ENCODE peak calls at places on chromosome 17, in eight cellular contexts. L is endothelial cell; R is SK-N-DZ; V is Caki2; I is NCI-H1436; P is EL; F is activated T-helper 1 cell treated with anti-CD3 and anti-CD28 coated beads, Interleukin-2, amount 50 U/mL, for 16 hours; G is DMS 273 treated with DMSO at 0.1 percent for 48 hours. D is an unnamed sample.

GRCh38 chr17:41492351-41492750 is 2.6 kb upstream of the KRT36 start:
- DNase-seq in V (no peak), L (no peak), P (no peak), I (no peak), F (no peak), R (no peak), G (no peak), D (no peak)

GRCh38 chr17:40551091-40551873 is 14.0 kb downstream of the CCR7 start:
- DNase-seq in V (no peak), F (no peak), I (no peak), R (no peak), P (peak; percentile 98), G (no peak), L (no peak), D (no peak)

GRCh38 chr17:75764711-75765421 is at the start of gene GALK1:
- DNase-seq in I (peak; percentile 72), G (no peak), L (peak; percentile 62), F (peak; percentile 60), R (peak; percentile 72), P (peak; percentile 69), V (peak; percentile 49), D (peak; percentile 79)

GRCh38 chr17:3035968-3036280 is 27.5 kb downstream of the OR1D5 start:
- DNase-seq in G (no peak), F (no peak), V (no peak), I (no peak), L (no peak), P (no peak), R (no peak), D (no peak)

GRCh38 chr17:78759203-78759968 is 22.7 kb downstream of the CYTH1 start:
- DNase-seq in G (no peak), V (no peak), I (peak; percentile 74), P (no peak), L (no peak), R (no peak), F (no peak), D (no peak)

GRCh38 chr17:1043601-1044251 is 46.8 kb downstream of the TIMM22 start:
- DNase-seq in L (peak; percentile 33), G (no peak), P (no peak), I (peak; percentile 35), R (peak; percentile 79), V (no peak), F (no peak), D (peak; percentile 70)

GRCh38 chr17:66644311-66644710 is 190.6 kb upstream of the CACNG5 start:
- DNase-seq in R (no peak), P (no peak), I (no peak), L (no peak), F (no peak), V (no peak), G (no peak), D (no peak)

GRCh38 chr17:69506489-69506888 is 92.0 kb downstream of the MAP2K6 start:
- DNase-seq in P (peak; percentile 19), V (no peak), L (no peak), I (no peak), R (no peak), F (no peak), G (no peak), D (no peak)

GRCh38 chr17:59643159-59643857 is 23.6 kb downstream of the CLTC start:
- DNase-seq in V (peak; percentile 16), I (no peak), P (no peak), F (no peak), R (no peak), G (no peak), L (no peak), D (no peak)

GRCh38 chr17:50063516-50064252 is 7.8 kb downstream of the ITGA3 start:
- DNase-seq in F (no peak), I (no peak), P (peak; percentile 72), V (no peak), R (no peak), L (no peak), G (no peak), D (no peak)

GRCh38 chr17:78637146-78637545 is 60.0 kb upstream of the DNAH17 start:
- DNase-seq in G (no peak), L (no peak), I (no peak), V (no peak), R (no peak), P (no peak), F (no peak), D (no peak)

GRCh38 chr17:31061678-31062077 is 33.1 kb upstream of the NF1 start:
- DNase-seq in P (no peak), R (no peak), V (no peak), G (peak; percentile 3), F (no peak), I (no peak), L (peak; percentile 9), D (no peak)

GRCh38 chr17:80861892-80862291 is 129.7 kb upstream of the CHMP6 start:
- DNase-seq in G (peak; percentile 58), V (no peak), P (peak; percentile 51), L (peak; percentile 30), F (peak; percentile 28), I (peak; percentile 87), R (no peak), D (peak; percentile 53)

GRCh38 chr17:33436321-33436720 is 143.2 kb upstream of the ASIC2 start:
- DNase-seq in R (peak; percentile 17), F (no peak), V (peak; percentile 20), G (no peak), L (no peak), I (no peak), P (peak; percentile 23), D (no peak)

GRCh38 chr17:51734462-51734861 is 424.1 kb downstream of the CA10 start:
- DNase-seq in P (no peak), F (no peak), L (peak; percentile 58), R (no peak), G (no peak), I (no peak), V (no peak), D (no peak)

GRCh38 chr17:80901319-80901718 is 90.3 kb upstream of the CHMP6 start:
- DNase-seq in L (no peak), I (no peak), F (no peak), V (no peak), G (no peak), P (no peak), R (no peak), D (no peak)

GRCh38 chr17:50918071-50918932 is 52.1 kb upstream of the TOB1 start:
- DNase-seq in F (no peak), V (no peak), I (no peak), L (no peak), G (no peak), R (no peak), P (no peak), D (peak; percentile 35)

GRCh38 chr17:77382356-77382911 is 241.7 kb downstream of the SEC14L1 start:
- DNase-seq in G (no peak), F (no peak), L (no peak), P (no peak), I (no peak), R (no peak), V (no peak), D (no peak)

GRCh38 chr17:8185580-8186445 is 4.2 kb downstream of the BORCS6 start:
- DNase-seq in R (peak; percentile 86), F (peak; percentile 87), G (peak; percentile 48), P (peak; percentile 83), I (peak; percentile 58), L (peak; percentile 93), V (peak; percentile 75), D (peak; percentile 97)

GRCh38 chr17:54172654-54173316 is 350.1 kb downstream of the KIF2B start:
- DNase-seq in R (no peak), P (peak; percentile 0), I (no peak), F (no peak), G (no peak), L (peak; percentile 35), V (peak; percentile 45), D (peak; percentile 54)

GRCh38 chr17:77882481-77883212 is 75.9 kb upstream of the TNRC6C start:
- DNase-seq in G (no peak), V (peak; percentile 25), P (peak; percentile 42), R (peak; percentile 65), L (no peak), I (no peak), F (peak; percentile 68), D (no peak)

GRCh38 chr17:8041249-8041928 is 2.5 kb downstream of the ALOX15B start:
- DNase-seq in L (no peak), R (peak; percentile 60), F (no peak), P (peak; percentile 71), G (no peak), V (no peak), I (peak; percentile 54), D (peak; percentile 43)

GRCh38 chr17:55451203-55451641 is 29.6 kb upstream of the MMD start:
- DNase-seq in F (no peak), R (no peak), P (peak; percentile 38), V (peak; percentile 14), G (no peak), I (no peak), L (no peak), D (no peak)

GRCh38 chr17:12790806-12791148 is 1.5 kb downstream of the ARHGAP44 start:
- DNase-seq in V (no peak), L (no peak), R (no peak), F (no peak), G (peak; percentile 27), P (no peak), I (no peak), D (no peak)

GRCh38 chr17:6097005-6097279 is 26.8 kb downstream of the WSCD1 start:
- DNase-seq in P (no peak), R (no peak), G (no peak), I (no peak), L (no peak), F (no peak), V (no peak), D (no peak)

GRCh38 chr17:75983501-75984181 is 4.6 kb downstream of the TEN1 start:
- DNase-seq in V (peak; percentile 62), F (no peak), I (no peak), R (no peak), G (no peak), P (no peak), L (no peak), D (no peak)

GRCh38 chr17:29042679-29043538 is at the start of gene PIPOX:
- DNase-seq in P (peak; percentile 59), F (no peak), R (peak; percentile 82), G (peak; percentile 65), V (peak; percentile 38), L (peak; percentile 50), I (peak; percentile 86), D (no peak)

GRCh38 chr17:51711581-51711980 is 446.9 kb downstream of the CA10 start:
- DNase-seq in V (no peak), I (no peak), F (no peak), P (no peak), G (no peak), L (no peak), R (no peak), D (no peak)

GRCh38 chr17:40315678-40316570 is 6.9 kb downstream of the RARA start:
- DNase-seq in L (no peak), P (no peak), G (no peak), R (no peak), F (no peak), I (no peak), V (no peak), D (no peak)

GRCh38 chr17:52947418-52947817 is 788.9 kb upstream of the CA10 start:
- DNase-seq in R (peak; percentile 13), P (no peak), G (no peak), F (no peak), I (no peak), V (no peak), L (no peak), D (no peak)

GRCh38 chr17:80498242-80498919 is 22.0 kb upstream of the NPTX1 start:
- DNase-seq in V (no peak), P (peak; percentile 20), I (no peak), G (no peak), F (no peak), L (no peak), R (peak; percentile 79), D (peak; percentile 91)

GRCh38 chr17:76053230-76054111 is 18.8 kb downstream of the SRP68 start:
- DNase-seq in L (no peak), V (peak; percentile 70), P (peak; percentile 74), R (no peak), I (no peak), F (no peak), G (no peak), D (no peak)

GRCh38 chr17:17491546-17491988 is 4.6 kb downstream of the RASD1 start:
- DNase-seq in F (no peak), R (no peak), V (no peak), I (no peak), G (no peak), P (no peak), L (no peak), D (peak; percentile 51)

GRCh38 chr17:17568772-17569195 is 22.7 kb downstream of the PEMT start:
- DNase-seq in I (peak; percentile 59), G (no peak), R (peak; percentile 69), F (peak; percentile 17), V (no peak), L (peak; percentile 89), P (peak; percentile 56), D (peak; percentile 71)